ENCODE peak calls at places on chromosomes 11 and 22, in ten cellular contexts. D is CD4-positive, alpha-beta T cell; O is GM23338; T is activated CD4-positive, alpha-beta T cell treated with anti-CD3 and anti-CD28 coated beads, Interleukin-2, amount 50 U/mL, for 48 hours; R is ACHN; C is NCI-H2081; S is fibroblast of villous mesenchyme; Y is stimulated activated CD4-positive, alpha-beta T cell treated with anti-CD3 and anti-CD28 coated beads, Interleukin-2, amount 100 ng/mL, for 48 hours; N is Ammon's horn; X is tibial nerve. H is an unnamed sample.

GRCh38 chr22:28075260-28075981 is 156.4 kb upstream of the PITPNB start:
- DNase-seq in D (no peak), O (no peak), T (no peak), R (peak; percentile 76), C (no peak), S (peak; percentile 77), Y (no peak), N (no peak), X (peak; percentile 65), H (peak; percentile 78)

GRCh38 chr22:44846726-44847275 is 94.4 kb downstream of the ARHGAP8 start:
- DNase-seq in D (no peak), O (no peak), T (no peak), R (no peak), C (no peak), S (no peak), Y (no peak), N (no peak), X (no peak), H (no peak)

GRCh38 chr11:123519055-123519796 is 89.2 kb downstream of the GRAMD1B start:
- DNase-seq in D (no peak), O (peak; percentile 26), T (no peak), R (no peak), C (no peak), S (peak; percentile 4), Y (no peak), N (no peak), X (no peak), H (peak; percentile 57)

GRCh38 chr11:109121173-109121938 is 300.6 kb upstream of the C11orf87 start:
- DNase-seq in D (no peak), O (no peak), T (no peak), R (no peak), C (no peak), S (no peak), Y (no peak), N (no peak), X (no peak), H (no peak)

GRCh38 chr11:85889676-85890579 is 34.7 kb downstream of the CCDC83 start:
- DNase-seq in D (no peak), O (no peak), T (no peak), R (peak; percentile 82), C (no peak), S (peak; percentile 71), Y (no peak), N (no peak), X (no peak), H (peak; percentile 63)

GRCh38 chr11:7986768-7987559 is at the start of gene EIF3F:
- DNase-seq in D (peak; percentile 82), O (peak; percentile 99), T (peak; percentile 85), R (peak; percentile 99), C (peak; percentile 100), S (peak; percentile 100), Y (peak; percentile 76), N (peak; percentile 97), X (peak; percentile 99), H (peak; percentile 96)

GRCh38 chr11:75337195-75337654 is 14.2 kb downstream of the ARRB1 start:
- DNase-seq in D (no peak), O (no peak), T (no peak), R (no peak), C (no peak), S (peak; percentile 59), Y (no peak), N (no peak), X (no peak), H (no peak)

GRCh38 chr11:15201586-15201985 is 86.9 kb downstream of the INSC start:
- DNase-seq in D (no peak), O (no peak), T (no peak), R (no peak), C (no peak), S (no peak), Y (no peak), N (no peak), X (no peak), H (no peak)

GRCh38 chr22:16961477-16962186 is 46.4 kb downstream of the GAB4 start:
- DNase-seq in D (no peak), O (no peak), T (no peak), R (no peak), C (no peak), S (no peak), Y (no peak), N (no peak), X (no peak), H (no peak)

GRCh38 chr22:47398491-47398890 is 636.0 kb downstream of the TBC1D22A start:
- DNase-seq in D (no peak), O (no peak), T (no peak), R (no peak), C (no peak), S (no peak), Y (no peak), N (no peak), X (no peak), H (no peak)

GRCh38 chr11:111540114-111540920 is at the start of gene LAYN:
- DNase-seq in D (no peak), O (peak; percentile 81), T (no peak), R (peak; percentile 72), C (no peak), S (peak; percentile 34), Y (no peak), N (peak; percentile 74), X (no peak), H (no peak)

GRCh38 chr11:10382518-10382917 is 72.5 kb upstream of the AMPD3 start:
- DNase-seq in D (no peak), O (peak; percentile 80), T (no peak), R (peak; percentile 4), C (no peak), S (no peak), Y (no peak), N (no peak), X (peak; percentile 9), H (peak; percentile 52)

GRCh38 chr11:2748061-2748813 is 48.4 kb upstream of the KCNQ1OT1 start:
- DNase-seq in D (no peak), O (no peak), T (no peak), R (no peak), C (no peak), S (no peak), Y (no peak), N (no peak), X (no peak), H (no peak)

GRCh38 chr22:17403906-17404305 is 34.6 kb downstream of the CECR2 start:
- DNase-seq in D (no peak), O (no peak), T (no peak), R (no peak), C (no peak), S (no peak), Y (no peak), N (no peak), X (no peak), H (peak; percentile 38)

GRCh38 chr11:63553759-63554158 is 9.4 kb downstream of the PLAAT2 start:
- DNase-seq in D (no peak), O (no peak), T (peak; percentile 37), R (no peak), C (no peak), S (peak; percentile 36), Y (no peak), N (no peak), X (no peak), H (no peak)

GRCh38 chr11:56251954-56252353 is at the start of gene OR5T3:
- DNase-seq in D (no peak), O (no peak), T (no peak), R (no peak), C (no peak), S (no peak), Y (no peak), N (no peak), X (no peak), H (no peak)

GRCh38 chr11:76323804-76324203 is 57.1 kb downstream of the THAP12 start:
- DNase-seq in D (no peak), O (no peak), T (no peak), R (no peak), C (no peak), S (no peak), Y (no peak), N (no peak), X (no peak), H (no peak)

GRCh38 chr11:115316682-115317081 is 187.5 kb downstream of the CADM1 start:
- DNase-seq in D (no peak), O (no peak), T (no peak), R (no peak), C (no peak), S (no peak), Y (no peak), N (no peak), X (no peak), H (no peak)

GRCh38 chr22:50173221-50173982 is 2.9 kb downstream of the PANX2 start:
- DNase-seq in D (no peak), O (no peak), T (no peak), R (no peak), C (no peak), S (no peak), Y (no peak), N (no peak), X (no peak), H (no peak)

GRCh38 chr11:8567597-8568198 is 26.3 kb downstream of the STK33 start:
- DNase-seq in D (no peak), O (no peak), T (no peak), R (no peak), C (no peak), S (peak; percentile 4), Y (no peak), N (no peak), X (no peak), H (peak; percentile 5)

GRCh38 chr11:75855191-75855590 is 40.2 kb downstream of the UVRAG start:
- DNase-seq in D (no peak), O (peak; percentile 7), T (no peak), R (no peak), C (no peak), S (no peak), Y (no peak), N (no peak), X (no peak), H (peak; percentile 8)

GRCh38 chr11:74749965-74750296 is 1.3 kb downstream of the RNF169 start:
- DNase-seq in D (no peak), O (no peak), T (no peak), R (no peak), C (no peak), S (peak; percentile 22), Y (no peak), N (no peak), X (no peak), H (no peak)

GRCh38 chr11:116513894-116514293 is 258.9 kb downstream of the BUD13 start:
- DNase-seq in D (no peak), O (peak; percentile 83), T (peak; percentile 36), R (peak; percentile 2), C (peak; percentile 51), S (peak; percentile 30), Y (peak; percentile 3), N (no peak), X (no peak), H (no peak)

GRCh38 chr22:33969052-33969451 is 48.8 kb upstream of the LARGE1 start:
- DNase-seq in D (no peak), O (peak; percentile 39), T (no peak), R (peak; percentile 65), C (no peak), S (no peak), Y (no peak), N (no peak), X (no peak), H (peak; percentile 67)

GRCh38 chr22:48885919-48886305 is 941.8 kb downstream of the BRD1 start:
- DNase-seq in D (no peak), O (no peak), T (no peak), R (no peak), C (peak; percentile 3), S (no peak), Y (no peak), N (no peak), X (no peak), H (no peak)

GRCh38 chr22:19788661-19789225 is 28.2 kb downstream of the TBX1 start:
- DNase-seq in D (no peak), O (no peak), T (no peak), R (no peak), C (no peak), S (no peak), Y (no peak), N (no peak), X (no peak), H (no peak)

H was measured in Caki2.